ENCODE peak calls at places on chromosomes 7 and 10, in four cellular contexts. A is HCT116, W is GM23248, M is left ventricle myocardium inferior. I is an unnamed sample.

GRCh38 chr7:27501001-27501400 is 161.7 kb downstream of the HIBADH start:
- DNase-seq in A (no peak), W (no peak), M (no peak), I (no peak)

GRCh38 chr7:155481764-155482163 is 23.8 kb downstream of the EN2 start:
- DNase-seq in A (no peak), W (no peak), M (no peak), I (no peak)

GRCh38 chr7:105531797-105532671 is at the start of gene RINT1:
- DNase-seq in A (peak; percentile 82), W (peak; percentile 94), M (peak; percentile 87), I (peak; percentile 60)

GRCh38 chr7:79453266-79453557 is 255 bp downstream of the MAGI2 start:
- DNase-seq in A (no peak), W (no peak), M (no peak), I (no peak)

GRCh38 chr7:35707422-35707821 is 12.5 kb upstream of the HERPUD2 start:
- DNase-seq in A (no peak), W (peak; percentile 54), M (no peak), I (no peak)

GRCh38 chr7:73894851-73895441 is 34.0 kb downstream of the TMEM270 start:
- DNase-seq in A (no peak), W (peak; percentile 99), M (peak; percentile 85), I (no peak)

GRCh38 chr10:106722524-106722923 is 442.0 kb downstream of the SORCS1 start:
- DNase-seq in A (no peak), W (no peak), M (no peak), I (no peak)

GRCh38 chr7:539731-540411 is 20.2 kb upstream of the PDGFA start:
- DNase-seq in A (peak; percentile 82), W (peak; percentile 33), M (no peak), I (peak; percentile 55)

GRCh38 chr7:127437772-127438330 is 45.3 kb upstream of the ZNF800 start:
- DNase-seq in A (no peak), W (peak; percentile 79), M (no peak), I (peak; percentile 27)

GRCh38 chr7:107286751-107287621 is 118.2 kb downstream of the HBP1 start:
- DNase-seq in A (no peak), W (no peak), M (no peak), I (no peak)

GRCh38 chr7:7861211-7861633 is 107.4 kb upstream of the GLCCI1 start:
- DNase-seq in A (peak; percentile 7), W (peak; percentile 76), M (no peak), I (peak; percentile 78)

GRCh38 chr10:29619273-29619672 is 15.5 kb downstream of the SVIL start:
- DNase-seq in A (no peak), W (peak; percentile 40), M (no peak), I (no peak)

GRCh38 chr7:75756340-75757297 is 15.4 kb downstream of the CCL26 start:
- DNase-seq in A (peak; percentile 22), W (peak; percentile 67), M (no peak), I (no peak)

GRCh38 chr10:19788902-19789301 is 27.3 kb upstream of the PLXDC2 start:
- DNase-seq in A (no peak), W (no peak), M (no peak), I (no peak)

GRCh38 chr7:123583821-123584220 is 17.8 kb upstream of the ASB15 start:
- DNase-seq in A (no peak), W (no peak), M (no peak), I (no peak)

GRCh38 chr10:97601268-97602215 is 12.0 kb downstream of the C10orf62 start:
- DNase-seq in A (no peak), W (no peak), M (peak; percentile 62), I (no peak)

GRCh38 chr7:66303454-66304160 is 98.5 kb downstream of the TPST1 start:
- DNase-seq in A (no peak), W (no peak), M (no peak), I (no peak)

GRCh38 chr10:63217120-63217605 is 84.0 kb downstream of the NRBF2 start:
- DNase-seq in A (peak; percentile 27), W (peak; percentile 82), M (no peak), I (no peak)

GRCh38 chr7:28165971-28166955 is 14.3 kb downstream of the JAZF1 start:
- DNase-seq in A (no peak), W (peak; percentile 90), M (no peak), I (no peak)

GRCh38 chr10:86799188-86799845 is 42.9 kb downstream of the BMPR1A start:
- DNase-seq in A (no peak), W (no peak), M (no peak), I (no peak)

GRCh38 chr10:98446121-98446655 is 547 bp downstream of the HPS1 start:
- DNase-seq in A (no peak), W (peak; percentile 75), M (no peak), I (no peak)

GRCh38 chr7:30281791-30282190 is 2.6 kb upstream of the ZNRF2 start:
- DNase-seq in A (no peak), W (no peak), M (no peak), I (no peak)

GRCh38 chr10:42975005-42975493 is 101.8 kb upstream of the RET start:
- DNase-seq in A (no peak), W (no peak), M (no peak), I (no peak)

GRCh38 chr7:139116999-139117398 is 7.5 kb upstream of the ZC3HAV1 start:
- DNase-seq in A (no peak), W (no peak), M (no peak), I (no peak)

GRCh38 chr10:73044378-73045285 is 52.0 kb downstream of the P4HA1 start:
- DNase-seq in A (no peak), W (peak; percentile 94), M (no peak), I (peak; percentile 71)

GRCh38 chr10:132687893-132688579 is 97.9 kb downstream of the NKX6-2 start:
- DNase-seq in A (no peak), W (no peak), M (peak; percentile 2), I (no peak)

GRCh38 chr7:1168422-1168821 is 8.4 kb upstream of the ZFAND2A start:
- DNase-seq in A (no peak), W (no peak), M (no peak), I (no peak)

GRCh38 chr7:619356-619840 is 99.8 kb upstream of the PDGFA start:
- DNase-seq in A (no peak), W (no peak), M (no peak), I (no peak)

GRCh38 chr10:49649294-49649693 is 30.2 kb upstream of the C10orf53 start:
- DNase-seq in A (no peak), W (peak; percentile 14), M (no peak), I (no peak)

GRCh38 chr10:60908896-60909295 is 35.1 kb downstream of the RHOBTB1 start:
- DNase-seq in A (no peak), W (no peak), M (no peak), I (no peak)

GRCh38 chr7:4739528-4739992 is 35.9 kb upstream of the AP5Z1 start:
- DNase-seq in A (no peak), W (no peak), M (no peak), I (no peak)

DNA sequence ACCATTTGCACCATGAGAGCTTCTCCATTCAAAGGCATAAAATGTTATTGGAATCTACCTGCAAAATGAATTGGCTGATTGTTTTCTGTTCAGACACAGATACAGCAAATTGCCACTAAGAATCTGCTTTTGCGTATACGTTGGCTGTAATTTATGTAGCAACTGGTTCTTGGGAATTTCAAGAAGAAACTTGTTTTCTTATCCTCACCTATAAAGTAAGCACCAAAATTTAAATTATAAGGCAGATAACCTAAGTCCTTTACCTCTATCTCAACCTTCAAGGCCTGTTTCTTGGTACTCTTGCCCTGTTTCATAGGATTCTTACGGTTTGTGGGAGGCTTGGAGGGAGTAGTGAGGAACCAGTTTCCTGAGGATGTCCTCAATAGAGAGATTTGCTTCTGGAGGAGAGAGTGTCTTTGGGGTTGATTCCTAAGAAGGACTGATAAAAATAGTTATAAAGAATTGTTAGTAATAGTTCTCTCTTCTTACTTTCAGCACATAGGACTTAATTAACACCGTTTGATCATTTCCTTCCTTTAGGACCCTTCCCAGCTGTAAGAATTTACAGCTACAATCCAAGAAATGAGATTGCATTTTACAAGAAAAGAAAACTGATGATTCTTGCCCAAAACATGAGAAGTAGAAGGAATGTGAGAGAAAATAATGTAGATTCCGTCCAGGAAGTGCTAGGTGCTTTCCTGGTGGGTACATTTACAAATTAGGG is 2.0 kb downstream of the STAMBPL1 start:
- DNase-seq in A (no peak), W (no peak), M (no peak), I (no peak)
- H3K27ac ChIP-seq in A (peak overlapping the region; percentile 93), W (peak overlapping the region; percentile 70), M (peak overlapping the region; percentile 94), I (peak overlapping the region; percentile 88)

GRCh38 chr7:151924508-151924907 is 31.7 kb upstream of the GALNTL5 start:
- DNase-seq in A (no peak), W (no peak), M (no peak), I (no peak)

GRCh38 chr7:151927540-151927939 is 28.7 kb upstream of the GALNTL5 start:
- DNase-seq in A (no peak), W (no peak), M (no peak), I (no peak)

GRCh38 chr7:151925446-151926335 is 30.6 kb upstream of the GALNTL5 start:
- DNase-seq in A (no peak), W (peak; percentile 24), M (peak; percentile 48), I (no peak)

GRCh38 chr7:151926336-151926712 is 29.9 kb upstream of the GALNTL5 start:
- DNase-seq in A (no peak), W (no peak), M (no peak), I (no peak)

DNA sequence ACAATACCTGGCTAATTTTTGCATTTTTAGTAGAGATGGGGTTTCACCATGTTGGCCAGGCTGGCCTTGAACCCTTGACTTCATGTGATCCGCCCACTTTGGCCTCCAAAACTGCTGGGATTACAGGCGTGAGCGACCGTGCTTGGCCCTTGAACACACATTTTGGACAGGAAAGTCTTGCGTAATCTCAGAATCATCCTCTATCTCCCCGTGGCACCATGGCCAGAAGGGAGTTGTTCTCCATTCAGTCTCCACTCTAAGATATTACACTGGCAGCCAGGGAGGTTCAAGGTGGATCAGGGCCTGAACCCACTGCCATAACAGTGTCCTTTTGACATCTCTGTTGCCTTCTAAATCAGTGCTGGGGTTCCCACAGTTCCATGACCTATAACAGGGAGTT is 29.2 kb upstream of the GALNTL5 start:
- DNase-seq in A (no peak), W (no peak), M (no peak), I (no peak)
- H3K27ac ChIP-seq in A (no peak overlapping the region), W (no peak overlapping the region), M (no peak overlapping the region), I (no peak overlapping the region)

GRCh38 chr10:76432274-76433012 is 1001.0 kb downstream of the LRMDA start:
- DNase-seq in A (no peak), W (peak; percentile 87), M (no peak), I (no peak)

GRCh38 chr10:76435154-76435553 is 1003.7 kb downstream of the LRMDA start:
- DNase-seq in A (no peak), W (peak; percentile 19), M (no peak), I (no peak)

GRCh38 chr10:76436367-76436766 is 1004.9 kb downstream of the LRMDA start:
- DNase-seq in A (no peak), W (no peak), M (peak; percentile 64), I (no peak)

GRCh38 chr10:76433161-76434005 is 1002.0 kb downstream of the LRMDA start:
- DNase-seq in A (no peak), W (no peak), M (peak; percentile 72), I (peak; percentile 10)

DNA sequence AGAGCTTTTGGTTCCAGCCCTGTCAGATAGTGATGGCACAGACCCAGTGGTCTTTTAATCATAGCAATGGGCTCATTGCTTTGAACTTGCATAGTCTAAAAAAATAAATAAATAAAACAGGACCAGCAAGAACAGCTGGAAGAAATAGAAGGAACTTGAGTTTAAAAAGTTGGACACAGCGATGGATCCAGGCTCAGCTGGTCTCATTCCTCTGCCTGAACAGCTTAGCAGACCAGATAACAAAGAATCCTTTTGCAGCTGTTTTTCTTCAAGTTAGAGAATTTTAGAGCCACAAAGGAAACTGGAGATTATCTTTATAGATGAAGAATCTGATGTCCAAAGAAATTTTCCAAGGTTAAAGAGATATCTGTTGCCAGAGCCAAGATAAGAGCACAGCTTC is 1005.6 kb downstream of the LRMDA start:
- DNase-seq in A (no peak), W (no peak), M (no peak), I (no peak)
- H3K27ac ChIP-seq in A (no peak overlapping the region), W (no peak overlapping the region), M (peak overlapping the region; percentile 91), I (no peak overlapping the region)

GRCh38 chr10:52453501-52453900 is 139.4 kb downstream of the DKK1 start:
- DNase-seq in A (no peak), W (no peak), M (no peak), I (no peak)
- H3K27ac ChIP-seq in A (peak overlapping the region; percentile 63), W (no peak overlapping the region), M (no peak overlapping the region), I (peak overlapping the region; percentile 97)